ENCODE peak calls at places on chromosomes 16 and 17, in seven cellular contexts. O is body of pancreas, G is A549, D is colonic mucosa, A is BJ, V is cardiac muscle cell, E is A673. Y is an unnamed sample.

GRCh38 chr17:47896672-47897490 is 845 bp downstream of the SP2 start:
- DNase-seq in O (no peak), G (no peak), D (peak), A (no peak), V (no peak), E (no peak), Y (no peak)

GRCh38 chr17:17663160-17664072 is 17.8 kb upstream of the RAI1 start:
- DNase-seq in O (peak), G (peak), D (peak), A (peak), V (peak), E (peak), Y (no peak)

GRCh38 chr17:61002316-61002736 is 324.7 kb downstream of the BCAS3 start:
- DNase-seq in O (no peak), G (peak), D (no peak), A (no peak), V (peak), E (peak), Y (peak)

GRCh38 chr17:35373984-35374765 is 754 bp upstream of the SLFN11 start:
- DNase-seq in O (peak), G (peak), D (peak), A (no peak), V (peak), E (peak), Y (no peak)

GRCh38 chr17:80212109-80212508 is 8.0 kb downstream of the SGSH start:
- DNase-seq in O (no peak), G (no peak), D (no peak), A (no peak), V (no peak), E (peak), Y (no peak)

GRCh38 chr17:27980035-27980434 is 62.4 kb upstream of the NLK start:
- DNase-seq in O (no peak), G (peak), D (no peak), A (peak), V (no peak), E (peak), Y (no peak)

GRCh38 chr17:53101706-53102105 is 721.0 kb upstream of the KIF2B start:
- DNase-seq in O (no peak), G (no peak), D (no peak), A (no peak), V (no peak), E (no peak), Y (no peak)

GRCh38 chr17:58224315-58224714 is 5.3 kb upstream of the MKS1 start:
- DNase-seq in O (no peak), G (peak), D (no peak), A (no peak), V (no peak), E (peak), Y (no peak)

GRCh38 chr17:57032343-57032742 is 52.7 kb upstream of the AKAP1 start:
- DNase-seq in O (peak), G (no peak), D (peak), A (no peak), V (no peak), E (no peak), Y (no peak)

GRCh38 chr17:78805301-78805700 is 23.2 kb upstream of the CYTH1 start:
- DNase-seq in O (no peak), G (no peak), D (no peak), A (no peak), V (no peak), E (peak), Y (no peak)

GRCh38 chr17:8965394-8966168 is at the start of gene PIK3R5:
- DNase-seq in O (peak), G (no peak), D (peak), A (no peak), V (peak), E (no peak), Y (no peak)

GRCh38 chr16:83404261-83404660 is 403.5 kb upstream of the HSBP1 start:
- DNase-seq in O (no peak), G (no peak), D (no peak), A (no peak), V (no peak), E (no peak), Y (no peak)

GRCh38 chr17:56912105-56912999 is 1.5 kb downstream of the TRIM25 start:
- DNase-seq in O (peak), G (no peak), D (peak), A (no peak), V (no peak), E (no peak), Y (no peak)

GRCh38 chr17:45579529-45580495 is 89.3 kb upstream of the PLEKHM1 start:
- DNase-seq in O (no peak), G (no peak), D (peak), A (no peak), V (peak), E (no peak), Y (no peak)

GRCh38 chr17:59154335-59154720 is 658 bp downstream of the SKA2 start:
- DNase-seq in O (peak), G (no peak), D (peak), A (no peak), V (peak), E (peak), Y (no peak)

GRCh38 chr16:31092330-31092729 is 2.3 kb downstream of the VKORC1 start:
- DNase-seq in O (no peak), G (no peak), D (no peak), A (no peak), V (no peak), E (no peak), Y (no peak)

GRCh38 chr17:39623356-39623950 is 3.3 kb upstream of the PPP1R1B start:
- DNase-seq in O (peak), G (peak), D (peak), A (no peak), V (peak), E (peak), Y (peak)

GRCh38 chr17:43467981-43468541 is 15.7 kb upstream of the DHX8 start:
- DNase-seq in O (no peak), G (no peak), D (no peak), A (peak), V (no peak), E (no peak), Y (no peak)

GRCh38 chr17:45809484-45809883 is 25.4 kb downstream of the CRHR1 start:
- DNase-seq in O (no peak), G (no peak), D (no peak), A (no peak), V (no peak), E (no peak), Y (no peak)

GRCh38 chr16:78235168-78235800 is 135.8 kb downstream of the WWOX start:
- DNase-seq in O (peak), G (peak), D (peak), A (no peak), V (peak), E (peak), Y (peak)

GRCh38 chr17:36602924-36603384 is 1.6 kb downstream of the MRM1 start:
- DNase-seq in O (peak), G (peak), D (peak), A (no peak), V (peak), E (peak), Y (no peak)

GRCh38 chr16:49749816-49750215 is 106.1 kb downstream of the ZNF423 start:
- DNase-seq in O (no peak), G (no peak), D (no peak), A (no peak), V (no peak), E (no peak), Y (no peak)

GRCh38 chr17:353213-353837 is 718 bp upstream of the RPH3AL start:
- DNase-seq in O (no peak), G (peak), D (no peak), A (no peak), V (no peak), E (no peak), Y (no peak)

GRCh38 chr16:66918803-66919568 is at the start of gene CDH16:
- DNase-seq in O (no peak), G (no peak), D (no peak), A (no peak), V (no peak), E (no peak), Y (no peak)

DNA sequence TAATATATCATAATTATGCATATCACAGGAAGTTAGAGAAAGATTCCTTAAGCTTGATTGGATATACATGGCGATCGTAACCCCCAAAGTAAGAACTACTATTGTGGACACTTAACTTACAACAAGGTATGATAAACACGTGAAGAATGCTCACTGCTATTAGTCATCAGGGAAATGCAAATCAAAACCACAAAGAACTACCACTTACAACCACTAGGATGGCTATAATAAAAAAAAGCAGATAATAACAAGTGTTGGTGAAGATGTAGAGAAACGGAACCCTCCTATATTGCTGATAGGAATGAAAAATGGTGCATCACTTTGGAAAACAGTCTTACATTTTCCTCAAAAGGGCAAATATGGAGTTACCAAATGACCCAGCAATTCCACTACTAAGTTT is 265.9 kb downstream of the SLC39A11 start:
- DNase-seq in O (no peak), G (peak), D (no peak), A (no peak), V (no peak), E (no peak), Y (no peak)
- TF ChIP-seq CTCF in O (no peak), G (no peak), D (no peak), A (no peak), V (no peak), E (no peak), Y (no peak)

GRCh38 chr17:41691031-41691777 is 2.5 kb downstream of the EIF1 start:
- DNase-seq in O (no peak), G (no peak), D (no peak), A (no peak), V (no peak), E (no peak), Y (no peak)
- H3K4me3 ChIP-seq in O (no peak), G (peak), D (no peak), A (no peak), V (no peak), E (no peak), Y (no peak)

DNA sequence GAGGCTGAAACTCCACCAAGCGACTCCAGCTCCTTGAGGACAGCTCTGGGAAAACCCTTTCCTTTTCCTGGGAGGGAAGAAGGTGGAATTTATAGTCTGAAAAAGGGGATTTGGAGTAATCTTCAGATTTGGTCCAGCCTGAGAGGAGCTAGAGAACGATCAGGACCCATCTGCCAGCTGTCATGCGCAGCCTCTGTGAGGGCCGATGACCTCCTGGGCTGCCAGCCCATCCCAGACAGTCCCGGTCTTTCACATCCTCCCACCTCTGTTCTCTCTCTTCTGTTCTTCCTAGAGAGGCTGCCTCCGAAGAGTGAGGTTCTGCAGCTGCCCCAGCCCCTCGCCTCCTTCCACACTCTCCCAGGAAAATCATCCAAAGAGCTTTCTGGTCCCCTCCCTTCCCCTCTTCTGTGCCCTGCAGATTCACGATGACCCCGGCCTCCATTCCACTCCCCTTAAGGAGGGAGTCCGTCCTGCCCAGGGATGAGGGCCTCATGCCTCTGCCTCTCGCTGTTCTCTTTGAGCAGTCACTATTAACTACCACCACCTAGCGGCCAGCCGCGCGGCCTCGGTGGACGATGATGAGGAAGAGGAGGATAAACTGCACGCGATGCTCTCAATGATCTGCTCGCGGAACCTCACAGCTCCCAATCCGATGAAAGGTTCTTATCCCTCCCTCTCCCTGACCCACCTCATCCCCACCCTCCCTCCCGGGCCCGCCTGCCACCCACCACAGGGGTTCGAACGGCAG is 29.6 kb downstream of the SGSM2 start:
- DNase-seq in O (no peak), G (peak), D (no peak), A (no peak), V (no peak), E (no peak), Y (no peak)
- TF ChIP-seq CTCF in O (no peak), G (peak), D (no peak), A (peak), V (peak), E (no peak), Y (peak)

DNA sequence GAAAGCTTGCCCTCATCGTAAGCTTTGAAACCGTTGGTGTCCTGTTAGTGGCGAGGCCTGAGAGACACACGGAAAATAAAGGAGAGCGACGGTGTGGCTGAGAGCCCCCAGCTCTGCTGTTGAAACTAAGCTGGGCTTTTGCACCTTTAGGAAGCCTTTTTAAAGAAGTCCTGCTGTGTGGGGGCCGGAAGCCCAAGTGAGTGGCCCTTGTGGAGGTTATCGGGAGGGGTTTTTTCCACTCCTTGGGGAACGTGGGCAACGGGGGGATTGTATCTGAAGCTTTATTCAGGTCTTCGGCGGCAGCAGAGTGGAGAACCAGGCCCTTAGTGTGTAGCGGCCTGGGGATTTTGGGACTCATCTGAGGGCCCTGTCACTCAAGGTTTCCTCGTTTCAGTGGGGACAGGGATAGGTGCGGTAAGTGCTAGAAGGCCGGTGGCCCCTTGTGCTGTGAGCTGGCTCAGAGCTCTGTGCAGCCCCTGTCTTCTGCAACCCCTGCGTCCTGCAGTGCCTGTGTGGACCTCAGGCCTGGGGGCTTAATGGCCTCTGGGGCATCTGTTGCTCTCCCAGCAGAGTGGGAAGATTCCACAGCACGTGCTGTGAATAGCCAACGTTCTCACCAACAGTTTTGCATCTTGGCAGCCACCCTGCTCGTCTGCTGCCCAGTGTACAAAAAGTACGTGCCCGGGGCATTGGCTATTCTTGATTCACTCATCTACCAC is 4.7 kb downstream of the FOXC2 start:
- DNase-seq in O (no peak), G (no peak), D (no peak), A (no peak), V (no peak), E (no peak), Y (no peak)
- H3K4me3 ChIP-seq in O (no peak), G (no peak), D (no peak), A (peak), V (peak), E (no peak), Y (no peak)

Y was measured in LNCaP clone FGC.